ENCODE peak calls at places on chromosomes 3 and 15, in six cellular contexts. W is left colon; D is activated CD4-positive, alpha-beta T cell treated with anti-CD3 and anti-CD28 coated beads for 1 hour; R is Panc1; F is NCI-H187; Z is CD4-positive, alpha-beta memory T cell. X is an unnamed sample.

GRCh38 chr3:174863488-174863887 is 4.4 kb downstream of the NAALADL2 start:
- DNase-seq in W (no peak), D (no peak), R (no peak), F (no peak), Z (no peak), X (no peak)

GRCh38 chr15:39587291-39587909 is 6.5 kb downstream of the THBS1 start:
- DNase-seq in W (peak; percentile 22), D (no peak), R (no peak), F (no peak), Z (no peak), X (no peak)

GRCh38 chr3:128385080-128385832 is 81.4 kb downstream of the DNAJB8 start:
- DNase-seq in W (peak; percentile 28), D (no peak), R (no peak), F (no peak), Z (no peak), X (no peak)

GRCh38 chr3:125280966-125281365 is 68.4 kb upstream of the SLC12A8 start:
- DNase-seq in W (no peak), D (no peak), R (no peak), F (no peak), Z (no peak), X (no peak)

GRCh38 chr3:142724682-142725351 is 983 bp downstream of the TRPC1 start:
- DNase-seq in W (peak; percentile 33), D (peak; percentile 9), R (peak; percentile 38), F (peak; percentile 2), Z (no peak), X (peak; percentile 15)

GRCh38 chr3:155007729-155008128 is 72.4 kb upstream of the MME start:
- DNase-seq in W (no peak), D (no peak), R (no peak), F (no peak), Z (no peak), X (no peak)

GRCh38 chr3:149330609-149331008 is 2.8 kb downstream of the TM4SF18 start:
- DNase-seq in W (no peak), D (no peak), R (no peak), F (peak; percentile 16), Z (no peak), X (no peak)

GRCh38 chr15:24944939-24945338 is 9.8 kb upstream of the SNRPN start:
- DNase-seq in W (no peak), D (no peak), R (no peak), F (no peak), Z (no peak), X (no peak)

GRCh38 chr3:14787630-14788029 is 31.1 kb upstream of the FGD5 start:
- DNase-seq in W (no peak), D (no peak), R (no peak), F (no peak), Z (no peak), X (no peak)

GRCh38 chr3:193794002-193794835 is 201.2 kb downstream of the OPA1 start:
- DNase-seq in W (no peak), D (no peak), R (no peak), F (no peak), Z (no peak), X (no peak)